ENCODE peak calls at places on chromosomes 1 and 21, in seven cellular contexts. One of them, this sample, is unnamed.

GRCh38 chr21:42174173-42174572 is 44.8 kb upstream of the ABCG1 start:
- DNase-seq in kidney epithelial cell: no peak
- DNase-seq in right cardiac atrium: no peak
- DNase-seq in mammary epithelial cell: no peak
- DNase-seq in posterior cingulate gyrus: no peak
- DNase-seq in left lobe of liver: no peak
- DNase-seq in effector CD4-positive, alpha-beta T cell: no peak
- DNase-seq in this sample: no peak

GRCh38 chr1:12129624-12130023 is 37.2 kb upstream of the TNFRSF1B start:
- DNase-seq in right cardiac atrium: no peak
- DNase-seq in effector CD4-positive, alpha-beta T cell: no peak
- DNase-seq in mammary epithelial cell: no peak
- DNase-seq in posterior cingulate gyrus: no peak
- DNase-seq in left lobe of liver: no peak
- DNase-seq in kidney epithelial cell: no peak
- DNase-seq in this sample: no peak

GRCh38 chr1:170402451-170403311 is 129.3 kb upstream of the GORAB start:
- DNase-seq in mammary epithelial cell: no peak
- DNase-seq in kidney epithelial cell: no peak
- DNase-seq in effector CD4-positive, alpha-beta T cell: no peak
- DNase-seq in posterior cingulate gyrus: no peak
- DNase-seq in right cardiac atrium: no peak
- DNase-seq in left lobe of liver: no peak
- DNase-seq in this sample: no peak

GRCh38 chr1:159509440-159510222 is 26.2 kb downstream of the OR10J5 start:
- DNase-seq in effector CD4-positive, alpha-beta T cell: no peak
- DNase-seq in kidney epithelial cell: no peak
- DNase-seq in posterior cingulate gyrus: no peak
- DNase-seq in right cardiac atrium: no peak
- DNase-seq in mammary epithelial cell: no peak
- DNase-seq in left lobe of liver: no peak
- DNase-seq in this sample: no peak

GRCh38 chr1:205243355-205244191 is 15.8 kb downstream of the TMCC2 start:
- DNase-seq in posterior cingulate gyrus: no peak
- DNase-seq in mammary epithelial cell: no peak
- DNase-seq in right cardiac atrium: no peak
- DNase-seq in kidney epithelial cell: no peak
- DNase-seq in left lobe of liver: no peak
- DNase-seq in effector CD4-positive, alpha-beta T cell: no peak
- DNase-seq in this sample: no peak

GRCh38 chr1:55081905-55082296 is 42.6 kb downstream of the PCSK9 start:
- DNase-seq in effector CD4-positive, alpha-beta T cell: no peak
- DNase-seq in kidney epithelial cell: no peak
- DNase-seq in left lobe of liver: no peak
- DNase-seq in posterior cingulate gyrus: no peak
- DNase-seq in mammary epithelial cell: no peak
- DNase-seq in right cardiac atrium: no peak
- DNase-seq in this sample: no peak

GRCh38 chr1:54367613-54368012 is 38.6 kb downstream of the SSBP3 start:
- DNase-seq in right cardiac atrium: no peak
- DNase-seq in posterior cingulate gyrus: no peak
- DNase-seq in kidney epithelial cell: no peak
- DNase-seq in effector CD4-positive, alpha-beta T cell: no peak
- DNase-seq in left lobe of liver: no peak
- DNase-seq in mammary epithelial cell: no peak
- DNase-seq in this sample: no peak

GRCh38 chr1:201350361-201350725 is 27.1 kb downstream of the TNNT2 start:
- DNase-seq in left lobe of liver: no peak
- DNase-seq in kidney epithelial cell: no peak
- DNase-seq in right cardiac atrium: no peak
- DNase-seq in effector CD4-positive, alpha-beta T cell: no peak
- DNase-seq in posterior cingulate gyrus: no peak
- DNase-seq in mammary epithelial cell: no peak
- DNase-seq in this sample: no peak

GRCh38 chr21:22941779-22942178 is 1943.6 kb downstream of the NCAM2 start:
- DNase-seq in posterior cingulate gyrus: no peak
- DNase-seq in right cardiac atrium: no peak
- DNase-seq in mammary epithelial cell: no peak
- DNase-seq in effector CD4-positive, alpha-beta T cell: no peak
- DNase-seq in kidney epithelial cell: no peak
- DNase-seq in left lobe of liver: no peak
- DNase-seq in this sample: no peak

GRCh38 chr1:246583448-246584185 is 17.4 kb downstream of the CNST start:
- DNase-seq in kidney epithelial cell: no peak
- DNase-seq in effector CD4-positive, alpha-beta T cell: no peak
- DNase-seq in mammary epithelial cell: no peak
- DNase-seq in posterior cingulate gyrus: no peak
- DNase-seq in left lobe of liver: peak
- DNase-seq in right cardiac atrium: peak
- DNase-seq in this sample: no peak

GRCh38 chr1:201354151-201354900 is 23.2 kb downstream of the TNNT2 start:
- DNase-seq in posterior cingulate gyrus: no peak
- DNase-seq in kidney epithelial cell: no peak
- DNase-seq in effector CD4-positive, alpha-beta T cell: no peak
- DNase-seq in mammary epithelial cell: no peak
- DNase-seq in right cardiac atrium: no peak
- DNase-seq in left lobe of liver: no peak
- DNase-seq in this sample: no peak

GRCh38 chr1:233512538-233512937 is 101.4 kb upstream of the KCNK1 start:
- DNase-seq in posterior cingulate gyrus: no peak
- DNase-seq in left lobe of liver: no peak
- DNase-seq in effector CD4-positive, alpha-beta T cell: no peak
- DNase-seq in kidney epithelial cell: no peak
- DNase-seq in mammary epithelial cell: no peak
- DNase-seq in right cardiac atrium: no peak
- DNase-seq in this sample: no peak

GRCh38 chr1:232574867-232575523 is 54.9 kb downstream of the SIPA1L2 start:
- DNase-seq in right cardiac atrium: no peak
- DNase-seq in mammary epithelial cell: peak
- DNase-seq in effector CD4-positive, alpha-beta T cell: no peak
- DNase-seq in posterior cingulate gyrus: no peak
- DNase-seq in kidney epithelial cell: no peak
- DNase-seq in left lobe of liver: no peak
- DNase-seq in this sample: peak

GRCh38 chr1:10888791-10889627 is 92.6 kb upstream of the CASZ1 start:
- DNase-seq in posterior cingulate gyrus: no peak
- DNase-seq in effector CD4-positive, alpha-beta T cell: no peak
- DNase-seq in kidney epithelial cell: no peak
- DNase-seq in left lobe of liver: no peak
- DNase-seq in mammary epithelial cell: no peak
- DNase-seq in right cardiac atrium: no peak
- DNase-seq in this sample: no peak

GRCh38 chr1:226443033-226443432 is 35.1 kb upstream of the PARP1 start:
- DNase-seq in kidney epithelial cell: no peak
- DNase-seq in effector CD4-positive, alpha-beta T cell: no peak
- DNase-seq in posterior cingulate gyrus: no peak
- DNase-seq in right cardiac atrium: no peak
- DNase-seq in mammary epithelial cell: no peak
- DNase-seq in left lobe of liver: no peak
- DNase-seq in this sample: no peak

GRCh38 chr1:41328011-41328615 is 33.1 kb upstream of the FOXO6 start:
- DNase-seq in right cardiac atrium: no peak
- DNase-seq in posterior cingulate gyrus: no peak
- DNase-seq in mammary epithelial cell: no peak
- DNase-seq in left lobe of liver: no peak
- DNase-seq in effector CD4-positive, alpha-beta T cell: no peak
- DNase-seq in kidney epithelial cell: no peak
- DNase-seq in this sample: no peak

GRCh38 chr1:9558271-9558945 is 19.1 kb downstream of the SLC25A33 start:
- DNase-seq in kidney epithelial cell: no peak
- DNase-seq in posterior cingulate gyrus: no peak
- DNase-seq in mammary epithelial cell: no peak
- DNase-seq in right cardiac atrium: no peak
- DNase-seq in left lobe of liver: no peak
- DNase-seq in effector CD4-positive, alpha-beta T cell: no peak
- DNase-seq in this sample: no peak

GRCh38 chr21:33403786-33404571 is 766 bp downstream of the IFNGR2 start:
- DNase-seq in mammary epithelial cell: peak
- DNase-seq in posterior cingulate gyrus: peak
- DNase-seq in effector CD4-positive, alpha-beta T cell: peak
- DNase-seq in left lobe of liver: peak
- DNase-seq in right cardiac atrium: peak
- DNase-seq in kidney epithelial cell: no peak
- DNase-seq in this sample: peak

GRCh38 chr1:153768316-153769126 is 6.7 kb upstream of the SLC27A3 start:
- DNase-seq in kidney epithelial cell: no peak
- DNase-seq in right cardiac atrium: no peak
- DNase-seq in effector CD4-positive, alpha-beta T cell: no peak
- DNase-seq in mammary epithelial cell: no peak
- DNase-seq in posterior cingulate gyrus: no peak
- DNase-seq in left lobe of liver: peak
- DNase-seq in this sample: no peak

GRCh38 chr1:70847013-70847412 is 200.6 kb downstream of the PTGER3 start:
- DNase-seq in effector CD4-positive, alpha-beta T cell: no peak
- DNase-seq in right cardiac atrium: no peak
- DNase-seq in mammary epithelial cell: no peak
- DNase-seq in posterior cingulate gyrus: no peak
- DNase-seq in kidney epithelial cell: no peak
- DNase-seq in left lobe of liver: no peak
- DNase-seq in this sample: no peak

GRCh38 chr1:152247316-152247715 is 23.3 kb upstream of the HRNR start:
- DNase-seq in mammary epithelial cell: no peak
- DNase-seq in effector CD4-positive, alpha-beta T cell: no peak
- DNase-seq in kidney epithelial cell: no peak
- DNase-seq in posterior cingulate gyrus: no peak
- DNase-seq in left lobe of liver: no peak
- DNase-seq in right cardiac atrium: no peak
- DNase-seq in this sample: peak

GRCh38 chr1:88394958-88395357 is 289.1 kb upstream of the PKN2 start:
- DNase-seq in effector CD4-positive, alpha-beta T cell: no peak
- DNase-seq in kidney epithelial cell: no peak
- DNase-seq in right cardiac atrium: no peak
- DNase-seq in posterior cingulate gyrus: no peak
- DNase-seq in left lobe of liver: no peak
- DNase-seq in mammary epithelial cell: no peak
- DNase-seq in this sample: peak

GRCh38 chr1:110384581-110385321 is 6.1 kb downstream of the SLC16A4 start:
- DNase-seq in posterior cingulate gyrus: no peak
- DNase-seq in right cardiac atrium: no peak
- DNase-seq in left lobe of liver: no peak
- DNase-seq in effector CD4-positive, alpha-beta T cell: no peak
- DNase-seq in kidney epithelial cell: no peak
- DNase-seq in mammary epithelial cell: no peak
- DNase-seq in this sample: no peak

GRCh38 chr1:112524251-112524650 is 15.5 kb downstream of the WNT2B start:
- DNase-seq in right cardiac atrium: no peak
- DNase-seq in kidney epithelial cell: no peak
- DNase-seq in left lobe of liver: no peak
- DNase-seq in effector CD4-positive, alpha-beta T cell: no peak
- DNase-seq in posterior cingulate gyrus: no peak
- DNase-seq in mammary epithelial cell: no peak
- DNase-seq in this sample: no peak

GRCh38 chr1:180525696-180526000 is 23.3 kb upstream of the ACBD6 start:
- DNase-seq in right cardiac atrium: no peak
- DNase-seq in mammary epithelial cell: no peak
- DNase-seq in kidney epithelial cell: no peak
- DNase-seq in effector CD4-positive, alpha-beta T cell: no peak
- DNase-seq in left lobe of liver: no peak
- DNase-seq in posterior cingulate gyrus: no peak
- DNase-seq in this sample: no peak

GRCh38 chr1:177278626-177279390 is 108.0 kb downstream of the BRINP2 start:
- DNase-seq in mammary epithelial cell: peak
- DNase-seq in posterior cingulate gyrus: no peak
- DNase-seq in left lobe of liver: no peak
- DNase-seq in effector CD4-positive, alpha-beta T cell: no peak
- DNase-seq in kidney epithelial cell: peak
- DNase-seq in right cardiac atrium: no peak
- DNase-seq in this sample: no peak

GRCh38 chr21:31490471-31490870 is 146.4 kb upstream of the TIAM1 start:
- DNase-seq in effector CD4-positive, alpha-beta T cell: no peak
- DNase-seq in right cardiac atrium: no peak
- DNase-seq in kidney epithelial cell: no peak
- DNase-seq in mammary epithelial cell: no peak
- DNase-seq in posterior cingulate gyrus: no peak
- DNase-seq in left lobe of liver: no peak
- DNase-seq in this sample: no peak

GRCh38 chr1:65170511-65171142 is 22.6 kb downstream of the AK4 start:
- DNase-seq in kidney epithelial cell: no peak
- DNase-seq in effector CD4-positive, alpha-beta T cell: no peak
- DNase-seq in right cardiac atrium: peak
- DNase-seq in posterior cingulate gyrus: peak
- DNase-seq in mammary epithelial cell: no peak
- DNase-seq in left lobe of liver: peak
- DNase-seq in this sample: peak

GRCh38 chr1:238331557-238331956 is 440.8 kb upstream of the ZP4 start:
- DNase-seq in left lobe of liver: no peak
- DNase-seq in effector CD4-positive, alpha-beta T cell: no peak
- DNase-seq in right cardiac atrium: no peak
- DNase-seq in mammary epithelial cell: no peak
- DNase-seq in posterior cingulate gyrus: no peak
- DNase-seq in kidney epithelial cell: no peak
- DNase-seq in this sample: no peak

GRCh38 chr21:38619865-38620513 is 121.7 kb upstream of the ERG start:
- DNase-seq in posterior cingulate gyrus: no peak
- DNase-seq in mammary epithelial cell: peak
- DNase-seq in left lobe of liver: no peak
- DNase-seq in kidney epithelial cell: no peak
- DNase-seq in effector CD4-positive, alpha-beta T cell: no peak
- DNase-seq in right cardiac atrium: peak
- DNase-seq in this sample: no peak